ENCODE peak calls at places on chromosomes 5 and 9, in ten cellular contexts. B is MM.1S, T is sigmoid colon, Q is right atrium auricular region, O is fibroblast of lung, V is left ventricle myocardium inferior, P is heart left ventricle, U is endodermal cell, S is heart right ventricle, X is A673. Z is an unnamed sample.
A peak's percentile ranks its signal among the peaks of the same experiment; 100 is the strongest.

GRCh38 chr9:121292801-121293241 is 24.9 kb downstream of the GSN start:
- DNase-seq in T (peak; percentile 61), B (no peak), O (no peak), P (no peak), V (no peak), X (no peak), S (no peak), Q (no peak), U (no peak), Z (no peak)

GRCh38 chr5:157612071-157612476 is 36.5 kb upstream of the ADAM19 start:
- DNase-seq in U (no peak), S (no peak), T (no peak), V (no peak), Q (no peak), X (no peak), P (no peak), B (no peak), O (peak; percentile 6), Z (peak; percentile 79)

GRCh38 chr5:142550471-142550870 is 135.4 kb downstream of the FGF1 start:
- DNase-seq in T (no peak), Q (no peak), B (no peak), V (no peak), S (no peak), P (no peak), U (no peak), O (no peak), X (no peak), Z (no peak)

GRCh38 chr5:177444106-177445051 is 2.2 kb upstream of the PRR7 start:
- DNase-seq in S (no peak), O (no peak), U (no peak), Q (no peak), X (no peak), B (peak; percentile 32), T (no peak), P (no peak), V (no peak), Z (no peak)

GRCh38 chr5:87359106-87359505 is 53.6 kb downstream of the CCNH start:
- DNase-seq in X (no peak), V (no peak), Q (no peak), T (no peak), P (no peak), O (no peak), U (no peak), B (no peak), S (no peak), Z (no peak)

GRCh38 chr5:149915392-149916260 is 29.0 kb downstream of the PDE6A start:
- DNase-seq in S (no peak), X (no peak), Q (no peak), P (no peak), U (no peak), V (no peak), T (no peak), B (no peak), O (no peak), Z (no peak)

GRCh38 chr9:98117984-98118639 is 910 bp downstream of the TRIM14 start:
- DNase-seq in X (peak; percentile 51), P (no peak), V (no peak), S (no peak), O (peak; percentile 30), T (no peak), B (no peak), U (peak; percentile 64), Q (no peak), Z (peak; percentile 31)

GRCh38 chr9:91880378-91880972 is 69.6 kb downstream of the ROR2 start:
- DNase-seq in Q (no peak), O (no peak), B (no peak), P (no peak), T (no peak), U (no peak), X (no peak), V (no peak), S (no peak), Z (no peak)

GRCh38 chr9:2557693-2558092 is 63.9 kb upstream of the VLDLR start:
- DNase-seq in B (no peak), O (no peak), P (no peak), T (no peak), U (no peak), X (no peak), Q (no peak), V (no peak), S (no peak), Z (no peak)

GRCh38 chr5:56638061-56638621 is 177.2 kb upstream of the MAP3K1 start:
- DNase-seq in T (no peak), O (no peak), B (no peak), P (no peak), X (no peak), Q (no peak), U (peak; percentile 71), S (no peak), V (no peak), Z (no peak)

GRCh38 chr9:123104807-123105206 is 71.3 kb downstream of the GPR21 start:
- DNase-seq in V (no peak), S (no peak), B (no peak), P (no peak), Q (no peak), T (no peak), O (no peak), X (no peak), U (no peak), Z (no peak)

GRCh38 chr5:179536676-179537075 is 13.7 kb upstream of the RUFY1 start:
- DNase-seq in V (no peak), T (no peak), S (no peak), U (no peak), B (no peak), O (no peak), Q (no peak), X (no peak), P (no peak), Z (no peak)

GRCh38 chr5:848671-849111 is 2.1 kb downstream of the ZDHHC11 start:
- DNase-seq in Q (no peak), O (no peak), P (peak; percentile 43), B (no peak), X (no peak), S (peak; percentile 25), V (peak; percentile 22), T (peak; percentile 52), U (no peak), Z (peak; percentile 64)

GRCh38 chr9:137268538-137269201 is 8.9 kb upstream of the TOR4A start:
- DNase-seq in X (no peak), Q (no peak), V (no peak), S (peak; percentile 34), T (no peak), U (no peak), B (no peak), O (no peak), P (no peak), Z (no peak)

GRCh38 chr5:10246761-10247160 is 2.9 kb downstream of the ATPSCKMT start:
- DNase-seq in Q (no peak), V (no peak), X (no peak), S (no peak), T (no peak), P (no peak), O (no peak), U (peak; percentile 13), B (no peak), Z (no peak)

GRCh38 chr9:83384214-83384613 is 154.0 kb downstream of the FRMD3 start:
- DNase-seq in V (no peak), O (no peak), S (no peak), T (no peak), P (no peak), U (no peak), Q (no peak), X (no peak), B (no peak), Z (no peak)

GRCh38 chr5:25090275-25090674 is 445.5 kb upstream of the CDH10 start:
- DNase-seq in U (no peak), V (no peak), X (no peak), S (no peak), T (no peak), O (no peak), B (no peak), Q (no peak), P (no peak), Z (no peak)

GRCh38 chr5:2169862-2170820 is 287.4 kb upstream of the IRX4 start:
- DNase-seq in V (no peak), B (no peak), O (peak; percentile 12), T (no peak), X (no peak), P (no peak), U (no peak), S (no peak), Q (no peak), Z (peak; percentile 48)
- TF ChIP-seq CTCF in V (no peak), B (no peak), O (no peak), T (no peak), X (no peak), P (no peak), U (no peak), S (no peak), Q (no peak), Z (no peak)

GRCh38 chr9:104658496-104659195 is 35.7 kb upstream of the OR13D1 start:
- DNase-seq in Q (no peak), X (no peak), B (no peak), T (no peak), U (no peak), S (no peak), O (no peak), P (no peak), V (no peak), Z (no peak)
- H3K4me3 ChIP-seq in Q (no peak overlapping the region), X (no peak overlapping the region), B (no peak overlapping the region), T (no peak overlapping the region), U (no peak overlapping the region), S (no peak overlapping the region), O (no peak overlapping the region), P (no peak overlapping the region), V (no peak overlapping the region), Z (no peak overlapping the region)

GRCh38 chr5:39475055-39475454 is 50.3 kb upstream of the DAB2 start:
- DNase-seq in O (no peak), T (no peak), B (no peak), U (no peak), V (no peak), P (no peak), S (no peak), X (no peak), Q (no peak), Z (no peak)
- H3K27ac ChIP-seq in O (no peak overlapping the region), T (no peak overlapping the region), B (no peak overlapping the region), U (no peak overlapping the region), V (no peak overlapping the region), P (no peak overlapping the region), S (no peak overlapping the region), X (no peak overlapping the region), Q (no peak overlapping the region), Z (no peak overlapping the region)

DNA sequence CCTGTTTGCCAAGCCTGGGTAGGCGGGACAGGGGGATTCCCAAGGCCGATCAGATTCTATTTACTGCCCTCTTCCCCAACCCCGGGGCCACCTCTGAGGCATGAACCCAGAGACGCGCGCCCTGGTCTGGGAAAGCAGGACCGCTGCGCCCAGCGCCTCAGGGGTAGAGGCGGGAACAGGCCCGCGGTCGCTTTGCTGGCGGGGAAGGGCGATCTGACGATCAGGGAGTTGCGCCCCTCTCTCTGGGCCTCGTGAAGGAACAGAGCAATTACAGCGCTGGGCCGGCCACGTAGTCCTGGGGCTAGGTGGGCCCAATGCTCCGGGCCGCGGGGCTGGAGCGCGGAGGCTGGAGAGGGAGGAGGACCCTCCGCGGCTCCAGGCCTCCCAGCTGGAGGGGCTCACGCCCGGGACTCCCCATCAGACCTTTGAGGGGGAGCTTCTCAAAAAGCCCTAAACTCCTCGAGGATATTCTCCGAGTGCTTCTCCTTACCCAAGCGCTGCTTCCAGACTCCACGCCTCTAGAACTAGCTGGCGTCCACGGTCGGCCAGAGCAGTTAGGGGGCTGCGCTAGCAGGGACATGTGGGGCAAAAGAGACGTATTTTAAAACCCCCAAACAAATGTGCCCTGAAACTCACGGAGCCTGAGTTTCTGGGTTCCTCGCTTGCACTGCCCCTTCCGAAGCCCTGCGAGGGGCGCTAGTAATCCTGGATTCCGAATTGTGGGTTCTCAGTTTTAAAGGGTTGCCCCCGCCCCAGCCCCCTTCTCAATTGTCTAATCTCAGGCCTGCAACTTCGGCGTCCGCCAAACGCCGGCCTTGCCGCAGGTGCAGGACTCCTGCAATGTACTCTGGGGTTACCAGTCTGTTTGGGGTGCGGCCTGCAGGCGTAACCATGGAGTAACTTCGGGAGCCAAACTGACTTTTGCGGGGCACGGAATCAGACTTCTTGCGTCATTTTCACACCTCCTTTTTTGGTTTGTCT is 57.6 kb downstream of the TMEM174 start:
- DNase-seq in Q (no peak), P (no peak), V (no peak), X (no peak), U (peak; percentile 81), O (no peak), B (no peak), S (no peak), T (no peak), Z (no peak)
- TF ChIP-seq CTCF in Q (no peak), P (no peak), V (no peak), X (no peak), U (peak; percentile 17), O (no peak), B (no peak), S (no peak), T (no peak), Z (no peak)

Z was measured in RWPE2.